ENCODE peak calls at places on chromosome 20, in four cellular contexts. Y, C, E and V are unnamed samples.

GRCh38 chr20:50013976-50014375 is 31.2 kb downstream of the SNAI1 start:
- DNase-seq in Y (no peak), C (no peak), E (no peak), V (no peak)

GRCh38 chr20:25014816-25015215 is 22.3 kb upstream of the APMAP start:
- DNase-seq in Y (no peak), C (no peak), E (no peak), V (no peak)

GRCh38 chr20:32532246-32532645 is 52.9 kb downstream of the NOL4L start:
- DNase-seq in Y (no peak), C (no peak), E (no peak), V (no peak)

GRCh38 chr20:2747676-2748235 is 52.7 kb downstream of the CPXM1 start:
- DNase-seq in Y (no peak), C (no peak), E (no peak), V (no peak)

GRCh38 chr20:61844621-61845020 is 221.1 kb downstream of the TAF4 start:
- DNase-seq in Y (no peak), C (no peak), E (no peak), V (no peak)

GRCh38 chr20:49115565-49115964 is 69.5 kb downstream of the CSE1L start:
- DNase-seq in Y (no peak), C (no peak), E (no peak), V (no peak)

GRCh38 chr20:3046677-3047462 is 1.0 kb downstream of the MRPS26 start:
- DNase-seq in Y (no peak), C (peak), E (no peak), V (no peak)

GRCh38 chr20:46970937-46971630 is 76.4 kb downstream of the EYA2 start:
- DNase-seq in Y (peak), C (peak), E (no peak), V (no peak)

GRCh38 chr20:327946-328563 is 2.7 kb downstream of the SOX12 start:
- DNase-seq in Y (no peak), C (no peak), E (no peak), V (no peak)

GRCh38 chr20:31909253-31910070 is 39.0 kb downstream of the TTLL9 start:
- DNase-seq in Y (no peak), C (no peak), E (no peak), V (no peak)

GRCh38 chr20:49028684-49029083 is 17.4 kb upstream of the CSE1L start:
- DNase-seq in Y (peak), C (peak), E (no peak), V (no peak)

GRCh38 chr20:44805991-44806729 is 4.2 kb downstream of the RIMS4 start:
- DNase-seq in Y (peak), C (no peak), E (no peak), V (no peak)

GRCh38 chr20:4470375-4470774 is 251.3 kb upstream of the PRND start:
- DNase-seq in Y (peak), C (no peak), E (no peak), V (no peak)

GRCh38 chr20:58986968-58987517 is 6.0 kb downstream of the NELFCD start:
- DNase-seq in Y (peak), C (no peak), E (no peak), V (no peak)

GRCh38 chr20:33852971-33853813 is 42.0 kb downstream of the CHMP4B start:
- DNase-seq in Y (no peak), C (no peak), E (no peak), V (no peak)

GRCh38 chr20:50146732-50147662 is 6.5 kb downstream of the PEDS1 start:
- DNase-seq in Y (no peak), C (no peak), E (peak), V (no peak)

GRCh38 chr20:25399038-25399430 is 8.4 kb upstream of the ABHD12 start:
- DNase-seq in Y (peak), C (peak), E (no peak), V (no peak)

GRCh38 chr20:17533396-17533795 is 2.2 kb upstream of the BFSP1 start:
- DNase-seq in Y (peak), C (peak), E (no peak), V (no peak)

GRCh38 chr20:33401042-33401921 is at the start of gene CDK5RAP1:
- DNase-seq in Y (peak), C (peak), E (peak), V (peak)

GRCh38 chr20:17558154-17558940 is 11.5 kb upstream of the DSTN start:
- DNase-seq in Y (no peak), C (peak), E (no peak), V (no peak)

GRCh38 chr20:19249515-19249914 is 37.1 kb downstream of the SLC24A3 start:
- DNase-seq in Y (no peak), C (no peak), E (no peak), V (no peak)

GRCh38 chr20:49276201-49276894 is 1.5 kb downstream of the ZNFX1 start:
- DNase-seq in Y (no peak), C (no peak), E (no peak), V (peak)

GRCh38 chr20:15220009-15220656 is 882.7 kb upstream of the FLRT3 start:
- DNase-seq in Y (no peak), C (no peak), E (no peak), V (no peak)

GRCh38 chr20:2379511-2380229 is 1.0 kb upstream of the TGM6 start:
- DNase-seq in Y (no peak), C (no peak), E (no peak), V (no peak)

GRCh38 chr20:31967830-31968249 is at the start of gene XKR7:
- DNase-seq in Y (peak), C (no peak), E (no peak), V (no peak)

GRCh38 chr20:14992071-14992654 is 654.8 kb upstream of the FLRT3 start:
- DNase-seq in Y (no peak), C (peak), E (no peak), V (no peak)

GRCh38 chr20:47606414-47607207 is 104.9 kb downstream of the NCOA3 start:
- DNase-seq in Y (no peak), C (no peak), E (no peak), V (no peak)

GRCh38 chr20:40160151-40160550 is 528.9 kb downstream of the MAFB start:
- DNase-seq in Y (peak), C (peak), E (peak), V (peak)

GRCh38 chr20:32534661-32535240 is 50.4 kb downstream of the NOL4L start:
- DNase-seq in Y (no peak), C (no peak), E (no peak), V (no peak)

GRCh38 chr20:23228912-23229311 is 121.7 kb upstream of the NXT1 start:
- DNase-seq in Y (no peak), C (no peak), E (no peak), V (no peak)

GRCh38 chr20:23227976-23228375 is 122.6 kb upstream of the NXT1 start:
- DNase-seq in Y (no peak), C (peak), E (no peak), V (no peak)

GRCh38 chr20:23230766-23231385 is 119.7 kb upstream of the NXT1 start:
- DNase-seq in Y (no peak), C (no peak), E (no peak), V (no peak)

GRCh38 chr20:23231561-23232218 is 118.9 kb upstream of the NXT1 start:
- DNase-seq in Y (no peak), C (peak), E (no peak), V (no peak)

GRCh38 chr20:23229989-23230388 is 120.6 kb upstream of the NXT1 start:
- DNase-seq in Y (no peak), C (no peak), E (no peak), V (no peak)
- TF ChIP-seq TAF1 in Y (no peak), C (no peak), E (no peak), V (no peak)

DNA sequence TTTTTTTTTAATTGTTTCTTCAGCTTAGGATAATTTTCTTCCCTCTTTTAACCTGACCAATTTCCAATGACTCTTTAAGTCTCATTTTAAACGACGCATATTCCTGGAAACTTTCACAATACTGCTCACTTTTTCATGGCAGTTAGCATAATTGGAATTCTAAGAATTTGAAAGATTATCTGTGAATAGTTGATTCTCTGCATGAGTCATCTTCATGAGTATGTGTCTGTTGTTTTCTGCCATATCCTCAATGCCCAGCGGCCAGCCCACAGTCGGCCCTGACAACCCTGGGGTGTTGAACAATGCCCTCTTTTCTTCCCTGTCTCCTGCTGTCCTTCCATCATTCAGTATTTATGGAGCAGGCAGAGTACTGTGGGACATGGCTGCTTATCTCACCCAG is 554.2 kb downstream of the CDH26 start:
- DNase-seq in Y (no peak), C (peak), E (no peak), V (no peak)
- TF ChIP-seq TAF1 in Y (no peak), C (no peak), E (no peak), V (no peak)

GRCh38 chr20:62914436-62914835 is 11.9 kb downstream of the DIDO1 start:
- DNase-seq in Y (no peak), C (no peak), E (no peak), V (no peak)

GRCh38 chr20:62917720-62918119 is 8.6 kb downstream of the DIDO1 start:
- DNase-seq in Y (no peak), C (no peak), E (no peak), V (no peak)

GRCh38 chr20:62913043-62913630 is 13.2 kb downstream of the DIDO1 start:
- DNase-seq in Y (no peak), C (no peak), E (no peak), V (no peak)

GRCh38 chr20:62916703-62917476 is 9.4 kb downstream of the DIDO1 start:
- DNase-seq in Y (no peak), C (peak), E (no peak), V (no peak)

GRCh38 chr20:62914970-62915457 is 11.3 kb downstream of the DIDO1 start:
- DNase-seq in Y (peak), C (peak), E (no peak), V (no peak)
- TF ChIP-seq TAF1 in Y (no peak), C (no peak), E (no peak), V (no peak)

GRCh38 chr20:54922636-54923035 is 447.2 kb downstream of the DOK5 start:
- DNase-seq in Y (no peak), C (no peak), E (no peak), V (no peak)

GRCh38 chr20:54922096-54922495 is 446.7 kb downstream of the DOK5 start:
- DNase-seq in Y (no peak), C (no peak), E (no peak), V (no peak)

GRCh38 chr20:54914995-54915394 is 439.6 kb downstream of the DOK5 start:
- DNase-seq in Y (peak), C (no peak), E (no peak), V (no peak)

DNA sequence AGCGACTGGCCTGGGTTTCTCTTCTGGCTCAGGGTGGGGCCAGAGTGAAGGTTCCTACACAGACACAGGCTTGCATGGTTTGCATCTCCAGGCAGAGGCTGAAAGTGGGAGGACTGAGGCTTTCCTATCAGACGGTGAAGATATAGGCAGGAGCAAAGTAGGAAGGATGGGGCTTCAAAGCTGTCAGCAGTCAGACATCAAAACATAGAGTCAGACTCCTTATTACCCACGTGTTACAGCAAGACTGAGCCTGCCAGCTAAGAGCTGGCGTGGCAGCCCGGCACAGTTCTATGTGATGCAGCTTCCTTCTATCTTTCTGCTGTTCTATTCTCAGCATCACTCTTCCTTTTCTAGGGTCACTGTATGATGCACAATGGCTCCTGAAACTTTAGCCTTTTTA is 445.1 kb downstream of the DOK5 start:
- DNase-seq in Y (no peak), C (no peak), E (no peak), V (no peak)
- TF ChIP-seq TAF1 in Y (no peak), C (no peak), E (no peak), V (no peak)

GRCh38 chr20:5845686-5846651 is 95.8 kb downstream of the SHLD1 start:
- DNase-seq in Y (peak), C (no peak), E (peak), V (no peak)
- TF ChIP-seq TAF1 in Y (no peak), C (no peak), E (no peak), V (no peak)

DNA sequence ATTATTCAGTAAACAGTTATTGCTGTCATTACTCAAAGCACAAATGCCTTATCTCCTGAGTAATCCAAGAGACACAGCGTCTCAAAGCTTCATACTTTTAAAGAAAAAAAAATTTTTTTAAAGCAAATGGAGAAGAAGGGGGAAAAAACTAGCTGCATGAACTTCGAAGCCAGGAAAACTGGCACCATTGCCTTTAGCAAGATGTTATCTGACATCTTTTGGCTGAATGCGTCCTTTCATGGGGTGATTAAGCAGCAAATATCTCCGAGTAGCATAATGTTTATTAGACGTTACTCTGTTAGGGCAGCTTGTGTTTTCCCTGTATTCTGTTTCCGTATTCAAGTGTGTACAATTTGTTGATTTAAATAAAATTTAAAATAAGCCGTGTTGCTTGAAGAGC is 76.5 kb upstream of the TSHZ2 start:
- DNase-seq in Y (no peak), C (no peak), E (no peak), V (no peak)
- TF ChIP-seq TAF1 in Y (no peak), C (no peak), E (no peak), V (no peak)

GRCh38 chr20:63740501-63741353 is 1.2 kb downstream of the SLC2A4RG start:
- DNase-seq in Y (peak), C (peak), E (no peak), V (no peak)
- TF ChIP-seq TAF1 in Y (peak), C (peak), E (no peak), V (no peak)